ENCODE peak calls at places on chromosomes 6 and 20, in ten cellular contexts. S, Y, V, X, T, F, L, A, Q and P are unnamed samples.

GRCh38 chr6:73285674-73286283 is 22.8 kb upstream of the KHDC1 start:
- DNase-seq in Y (no peak), X (no peak), A (peak; percentile 44), Q (no peak), V (peak; percentile 76), S (no peak), L (peak; percentile 28), T (no peak), F (no peak), P (no peak)

GRCh38 chr20:59819496-59820203 is 113.8 kb downstream of the SYCP2 start:
- DNase-seq in S (no peak), Q (no peak), Y (no peak), T (no peak), X (peak; percentile 40), V (no peak), F (no peak), L (no peak), A (no peak), P (no peak)

GRCh38 chr6:154951400-154952200 is 43.5 kb upstream of the TIAM2 start:
- DNase-seq in F (peak; percentile 49), L (no peak), A (no peak), X (no peak), V (no peak), T (no peak), Q (no peak), Y (no peak), S (no peak), P (peak; percentile 78)

GRCh38 chr20:46028772-46029371 is at the start of gene SLC12A5:
- DNase-seq in V (no peak), X (no peak), T (no peak), S (no peak), F (no peak), L (no peak), Q (no peak), A (no peak), Y (no peak), P (no peak)

GRCh38 chr20:36114707-36115106 is 39.8 kb upstream of the EPB41L1 start:
- DNase-seq in S (no peak), Y (no peak), T (no peak), V (no peak), A (no peak), L (no peak), F (no peak), Q (no peak), X (no peak), P (no peak)

GRCh38 chr20:50215917-50216316 is 25.3 kb downstream of the CEBPB start:
- DNase-seq in Q (no peak), T (no peak), L (no peak), X (no peak), V (no peak), Y (no peak), A (no peak), F (no peak), S (no peak), P (no peak)

GRCh38 chr6:52391599-52391998 is 28.5 kb upstream of the EFHC1 start:
- DNase-seq in Q (no peak), A (no peak), S (no peak), V (no peak), T (no peak), F (no peak), Y (no peak), X (no peak), L (no peak), P (no peak)

GRCh38 chr6:53651149-53651763 is 14.3 kb downstream of the KLHL31 start:
- DNase-seq in Q (peak; percentile 44), T (peak; percentile 62), A (peak; percentile 61), S (peak; percentile 80), Y (peak; percentile 79), X (peak; percentile 82), L (peak; percentile 39), F (peak; percentile 57), V (peak; percentile 84), P (peak; percentile 64)

GRCh38 chr6:119348308-119349040 is 1.1 kb downstream of the MAN1A1 start:
- DNase-seq in T (no peak), Q (peak; percentile 36), L (no peak), A (peak; percentile 57), Y (no peak), V (peak; percentile 38), F (peak; percentile 69), X (peak; percentile 83), S (no peak), P (no peak)